ENCODE peak calls at places on chromosomes 2 and 18, in nine cellular contexts. W is astrocyte, F is AG04450, J is substantia nigra, L is GM23338, D is Peyer's patch, A is upper lobe of right lung, M is psoas muscle, T is gastrocnemius medialis. E is an unnamed sample.

GRCh38 chr2:230972046-230972445 is 23.9 kb upstream of the SPATA3 start:
- DNase-seq in L (no peak), F (no peak), J (no peak), D (no peak), A (no peak), T (no peak), W (no peak), M (no peak), E (no peak)

GRCh38 chr2:6917761-6918421 is 679 bp downstream of the RNF144A start:
- DNase-seq in F (no peak), A (peak), M (peak), T (no peak), L (peak), W (no peak), J (no peak), D (no peak), E (no peak)

GRCh38 chr18:73780218-73780617 is 367.4 kb downstream of the FBXO15 start:
- DNase-seq in A (no peak), D (no peak), T (no peak), L (peak), J (no peak), M (no peak), F (no peak), W (no peak), E (no peak)

GRCh38 chr2:233163486-233164103 is 87.9 kb upstream of the ATG16L1 start:
- DNase-seq in T (no peak), D (no peak), W (no peak), J (no peak), F (no peak), L (no peak), A (no peak), M (no peak), E (no peak)

GRCh38 chr2:170885130-170885791 is 43.8 kb upstream of the GORASP2 start:
- DNase-seq in L (peak), F (no peak), T (no peak), M (no peak), A (no peak), W (peak), D (no peak), J (no peak), E (no peak)

GRCh38 chr2:162280654-162281053 is 37.4 kb upstream of the FAP start:
- DNase-seq in A (no peak), J (no peak), M (no peak), W (no peak), F (no peak), D (no peak), L (peak), T (no peak), E (no peak)

GRCh38 chr2:166090900-166091299 is 36.9 kb downstream of the SCN1A start:
- DNase-seq in W (peak), F (no peak), T (no peak), M (no peak), A (no peak), L (no peak), J (no peak), D (no peak), E (no peak)

GRCh38 chr18:23814977-23815614 is 125.8 kb downstream of the LAMA3 start:
- DNase-seq in L (no peak), T (peak), D (no peak), W (no peak), M (no peak), A (no peak), J (no peak), F (no peak), E (no peak)

GRCh38 chr2:235383272-235383843 is 110.5 kb upstream of the AGAP1 start:
- DNase-seq in F (no peak), J (no peak), A (no peak), W (no peak), M (no peak), D (no peak), L (no peak), T (no peak), E (no peak)

GRCh38 chr2:146388757-146389156 is 1456.1 kb upstream of the ACVR2A start:
- DNase-seq in T (no peak), J (no peak), F (no peak), D (no peak), M (no peak), W (peak), A (no peak), L (no peak), E (no peak)

GRCh38 chr2:27715318-27716165 is 51.9 kb downstream of the SLC4A1AP start:
- DNase-seq in T (peak), M (peak), F (no peak), D (no peak), A (peak), W (peak), L (peak), J (no peak), E (no peak)

GRCh38 chr2:174403628-174404027 is 8.1 kb downstream of the SCRN3 start:
- DNase-seq in F (no peak), M (no peak), W (no peak), D (no peak), T (no peak), L (no peak), A (no peak), J (no peak), E (no peak)

GRCh38 chr2:168180914-168181313 is 66.5 kb downstream of the STK39 start:
- DNase-seq in D (no peak), L (no peak), J (no peak), F (no peak), M (no peak), A (no peak), W (no peak), T (no peak), E (no peak)

GRCh38 chr18:60090170-60090569 is 190.4 kb downstream of the PMAIP1 start:
- DNase-seq in W (no peak), M (no peak), F (no peak), D (no peak), L (peak), J (no peak), T (no peak), A (no peak), E (no peak)

GRCh38 chr18:55982992-55983391 is 395.0 kb upstream of the TCF4 start:
- DNase-seq in L (peak), M (no peak), T (no peak), F (no peak), D (no peak), W (peak), J (no peak), A (no peak), E (no peak)

GRCh38 chr2:188693111-188693510 is 281.1 kb upstream of the COL3A1 start:
- DNase-seq in W (no peak), T (no peak), J (no peak), L (no peak), D (no peak), A (no peak), M (no peak), F (no peak), E (peak)

GRCh38 chr18:31931163-31931885 is 11.6 kb downstream of the TRAPPC8 start:
- DNase-seq in T (no peak), F (no peak), L (no peak), W (peak), M (no peak), J (no peak), A (no peak), D (no peak), E (no peak)

GRCh38 chr2:39094717-39095363 is 26.0 kb downstream of the SOS1 start:
- DNase-seq in M (no peak), J (no peak), W (no peak), T (no peak), A (no peak), F (peak), D (no peak), L (no peak), E (no peak)

GRCh38 chr2:54428401-54428800 is 27.7 kb upstream of the SPTBN1 start:
- DNase-seq in L (no peak), M (peak), F (no peak), J (no peak), A (no peak), D (no peak), T (peak), W (peak), E (no peak)

GRCh38 chr2:70070557-70071268 is 16.6 kb upstream of the PCBP1 start:
- DNase-seq in J (peak), T (peak), M (peak), W (peak), D (peak), L (peak), F (peak), A (no peak), E (no peak)

GRCh38 chr2:70068119-70068518 is 19.2 kb upstream of the PCBP1 start:
- DNase-seq in D (no peak), L (no peak), J (no peak), M (no peak), A (no peak), F (no peak), W (no peak), T (no peak), E (no peak)

GRCh38 chr2:70073493-70073892 is 13.8 kb upstream of the PCBP1 start:
- DNase-seq in T (no peak), L (no peak), D (no peak), A (no peak), J (no peak), M (no peak), F (no peak), W (no peak), E (no peak)

GRCh38 chr2:70069049-70069448 is 18.2 kb upstream of the PCBP1 start:
- DNase-seq in T (peak), D (peak), L (no peak), A (no peak), F (no peak), J (no peak), W (peak), M (no peak), E (peak)
- H3K27ac ChIP-seq in T (peak), D (peak), L (peak), A (peak), F (no peak), J (no peak), W (no peak), M (peak), E (peak)

GRCh38 chr2:127528487-127528886 is 2.2 kb upstream of the IWS1 start:
- DNase-seq in W (no peak), M (no peak), F (no peak), J (no peak), D (no peak), L (peak), T (no peak), A (no peak), E (no peak)
- H3K27ac ChIP-seq in W (no peak), M (peak), F (no peak), J (no peak), D (peak), L (no peak), T (peak), A (no peak), E (no peak)

GRCh38 chr2:238771639-238772038 is 76.2 kb upstream of the TWIST2 start:
- DNase-seq in F (no peak), J (no peak), D (no peak), M (no peak), T (no peak), W (no peak), L (no peak), A (no peak), E (no peak)
- H3K27ac ChIP-seq in F (no peak), J (no peak), D (no peak), M (no peak), T (no peak), W (no peak), L (no peak), A (no peak), E (no peak)

GRCh38 chr2:20215183-20216040 is 9.5 kb downstream of the SDC1 start:
- DNase-seq in A (peak), W (no peak), D (peak), F (no peak), L (no peak), M (no peak), J (no peak), T (no peak), E (no peak)

GRCh38 chr2:20212871-20213503 is 11.9 kb downstream of the SDC1 start:
- DNase-seq in T (no peak), D (peak), F (no peak), A (peak), M (no peak), W (no peak), J (no peak), L (no peak), E (peak)

GRCh38 chr2:20216130-20217025 is 8.6 kb downstream of the SDC1 start:
- DNase-seq in A (peak), L (no peak), M (no peak), F (no peak), T (no peak), J (no peak), W (no peak), D (no peak), E (no peak)

GRCh38 chr2:20213651-20214565 is 11.0 kb downstream of the SDC1 start:
- DNase-seq in F (no peak), M (no peak), T (no peak), J (no peak), W (no peak), D (no peak), L (no peak), A (peak), E (no peak)

DNA sequence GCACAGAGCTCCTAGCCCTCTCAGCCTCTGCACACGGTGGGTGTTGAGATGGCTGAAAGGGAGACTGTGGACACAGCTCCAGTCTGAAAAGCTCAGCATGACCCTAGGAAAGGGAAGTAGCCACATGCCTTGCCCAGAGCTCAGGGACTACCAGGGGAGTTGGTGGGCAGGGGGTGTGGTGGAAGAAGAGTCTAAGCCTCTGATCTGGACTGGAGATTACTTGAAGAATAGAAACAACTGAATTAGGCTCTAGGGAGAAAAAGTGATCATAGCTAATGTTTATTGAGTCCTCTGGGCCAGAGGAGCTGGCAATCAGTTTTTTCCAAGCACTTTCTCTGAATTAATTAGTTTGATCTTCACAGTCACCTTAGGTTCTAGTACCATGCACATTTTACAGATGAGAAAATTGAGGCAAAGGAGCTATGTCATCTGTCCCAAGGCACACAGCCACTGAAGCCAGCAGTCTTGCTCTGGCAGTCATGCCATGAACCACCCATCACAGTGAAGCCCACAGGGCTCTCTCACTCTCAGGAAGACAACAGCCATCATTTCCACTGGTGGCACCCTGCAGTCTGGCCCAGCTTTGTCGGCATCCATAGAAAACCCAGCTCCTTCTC is 10.3 kb downstream of the SDC1 start:
- DNase-seq in M (no peak), A (no peak), T (no peak), F (no peak), L (no peak), W (no peak), D (no peak), J (no peak), E (no peak)
- H3K27ac ChIP-seq in M (no peak), A (peak), T (no peak), F (no peak), L (peak), W (no peak), D (peak), J (no peak), E (peak)

GRCh38 chr2:133732982-133733670 is 164.9 kb upstream of the NCKAP5 start:
- DNase-seq in F (no peak), A (no peak), M (no peak), D (no peak), W (no peak), T (no peak), L (no peak), J (no peak), E (no peak)

GRCh38 chr2:133734699-133735098 is 166.4 kb upstream of the NCKAP5 start:
- DNase-seq in T (no peak), D (no peak), W (peak), F (no peak), L (no peak), M (no peak), J (no peak), A (no peak), E (no peak)

GRCh38 chr2:133737597-133737996 is 169.3 kb upstream of the NCKAP5 start:
- DNase-seq in L (no peak), A (no peak), T (no peak), F (no peak), J (no peak), M (no peak), W (peak), D (no peak), E (no peak)

GRCh38 chr2:133736674-133737073 is 168.4 kb upstream of the NCKAP5 start:
- DNase-seq in A (no peak), W (no peak), D (no peak), F (no peak), J (no peak), M (no peak), L (no peak), T (no peak), E (no peak)

GRCh38 chr2:133733856-133734255 is 165.6 kb upstream of the NCKAP5 start:
- DNase-seq in D (no peak), L (no peak), F (peak), J (no peak), M (no peak), A (no peak), T (no peak), W (peak), E (no peak)
- H3K27ac ChIP-seq in D (no peak), L (no peak), F (no peak), J (no peak), M (no peak), A (no peak), T (no peak), W (peak), E (no peak)

GRCh38 chr2:43155842-43156511 is 70.4 kb downstream of the ZFP36L2 start:
- DNase-seq in W (no peak), L (no peak), M (no peak), D (peak), T (no peak), F (no peak), A (no peak), J (no peak), E (no peak)
- H3K27ac ChIP-seq in W (no peak), L (no peak), M (no peak), D (peak), T (no peak), F (no peak), A (no peak), J (no peak), E (no peak)

GRCh38 chr2:80482276-80482675 is 177.7 kb upstream of the LRRTM1 start:
- DNase-seq in J (no peak), L (no peak), W (no peak), A (no peak), D (no peak), T (no peak), M (no peak), F (no peak), E (no peak)

GRCh38 chr2:80475970-80476369 is 171.4 kb upstream of the LRRTM1 start:
- DNase-seq in A (no peak), D (no peak), W (no peak), F (no peak), J (no peak), T (no peak), L (no peak), M (no peak), E (no peak)

GRCh38 chr2:80473069-80473468 is 168.5 kb upstream of the LRRTM1 start:
- DNase-seq in D (no peak), W (no peak), T (no peak), A (no peak), M (no peak), F (no peak), L (no peak), J (no peak), E (no peak)

GRCh38 chr2:80473806-80474205 is 169.3 kb upstream of the LRRTM1 start:
- DNase-seq in D (no peak), A (no peak), J (no peak), T (no peak), M (no peak), F (peak), W (no peak), L (no peak), E (no peak)

DNA sequence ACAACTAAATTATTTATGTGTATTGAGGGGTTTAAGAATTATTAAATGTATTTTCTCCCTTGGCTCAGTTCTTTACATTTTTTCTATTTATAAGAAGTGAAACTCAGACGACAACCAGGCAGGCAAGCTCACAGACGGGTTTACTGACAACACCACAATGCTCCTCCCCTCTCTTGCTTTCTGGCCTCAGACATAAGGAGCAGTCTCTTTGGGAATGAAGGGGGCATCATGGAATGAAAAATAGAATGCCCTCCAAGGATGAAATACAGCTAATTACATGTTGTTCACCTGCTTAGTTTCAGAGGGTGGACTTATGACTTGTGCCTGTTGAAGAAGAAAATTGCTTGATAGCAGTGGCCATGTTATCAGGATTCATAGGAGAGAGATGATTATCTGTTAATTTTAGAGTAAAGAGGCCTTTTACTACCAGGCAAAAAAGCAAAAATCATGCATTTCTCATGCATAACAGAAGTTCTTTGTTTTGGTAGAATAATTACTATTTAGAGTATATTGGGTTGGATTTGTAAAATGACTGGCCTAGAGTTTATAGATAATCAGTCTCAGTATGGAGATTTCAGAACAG is 172.1 kb upstream of the LRRTM1 start:
- DNase-seq in M (no peak), T (no peak), D (no peak), A (no peak), J (no peak), F (no peak), W (no peak), L (no peak), E (no peak)
- H3K27ac ChIP-seq in M (no peak), T (no peak), D (no peak), A (no peak), J (no peak), F (no peak), W (no peak), L (no peak), E (no peak)

GRCh38 chr2:112257575-112257974 is 2.7 kb upstream of the ZC3H8 start:
- DNase-seq in M (no peak), D (no peak), T (no peak), A (no peak), F (no peak), J (no peak), W (peak), L (no peak), E (peak)
- H3K27ac ChIP-seq in M (no peak), D (no peak), T (no peak), A (no peak), F (no peak), J (no peak), W (no peak), L (no peak), E (no peak)

E was measured in epithelial cell of prostate.